ENCODE peak calls at places on chromosome 14, in four cellular contexts. W is WERI-Rb-1, J is thyroid gland, A is astrocyte of the spinal cord. I is an unnamed sample.

GRCh38 chr14:90830931-90831701 is 14.9 kb upstream of the TTC7B start:
- DNase-seq in W (no peak), A (no peak), J (no peak), I (no peak)

GRCh38 chr14:105155071-105155651 is 13.4 kb downstream of the JAG2 start:
- DNase-seq in J (no peak), A (no peak), W (no peak), I (no peak)

GRCh38 chr14:77088219-77088618 is 9.8 kb upstream of the CIPC start:
- DNase-seq in J (peak), A (no peak), W (no peak), I (no peak)

GRCh38 chr14:61471297-61471980 is 150.1 kb downstream of the PRKCH start:
- DNase-seq in A (no peak), W (no peak), J (no peak), I (no peak)

GRCh38 chr14:31038521-31039166 is 12.5 kb upstream of the STRN3 start:
- DNase-seq in W (no peak), J (no peak), A (no peak), I (no peak)

GRCh38 chr14:77543240-77543551 is 44.6 kb upstream of the ISM2 start:
- DNase-seq in W (no peak), J (no peak), A (no peak), I (no peak)

GRCh38 chr14:68779761-68780323 is 13.0 kb downstream of the ZFP36L1 start:
- DNase-seq in J (no peak), A (peak), W (no peak), I (no peak)

GRCh38 chr14:74141703-74142102 is 56.9 kb downstream of the LIN52 start:
- DNase-seq in W (no peak), J (peak), A (no peak), I (no peak)

GRCh38 chr14:98935921-98936320 is 336.1 kb downstream of the BCL11B start:
- DNase-seq in A (no peak), J (no peak), W (no peak), I (no peak)

GRCh38 chr14:58955294-58955821 is 233.1 kb upstream of the DAAM1 start:
- DNase-seq in W (no peak), J (no peak), A (peak), I (no peak)

GRCh38 chr14:62691613-62692489 is 353.4 kb downstream of the KCNH5 start:
- DNase-seq in A (peak), W (no peak), J (no peak), I (no peak)

GRCh38 chr14:101581806-101582205 is 20.5 kb downstream of the DIO3 start:
- DNase-seq in A (no peak), W (no peak), J (no peak), I (no peak)

GRCh38 chr14:97993508-97994019 is 1196.4 kb downstream of the VRK1 start:
- DNase-seq in W (no peak), A (no peak), J (no peak), I (no peak)

GRCh38 chr14:100724061-100724460 is 2.6 kb upstream of the DLK1 start:
- DNase-seq in J (no peak), A (no peak), W (no peak), I (no peak)

GRCh38 chr14:100017578-100017977 is 47.6 kb upstream of the EVL start:
- DNase-seq in J (no peak), W (no peak), A (no peak), I (no peak)

GRCh38 chr14:77319416-77319815 is 1.3 kb downstream of the POMT2 start:
- DNase-seq in W (no peak), J (no peak), A (no peak), I (peak)

GRCh38 chr14:90580381-90581335 is 183.8 kb downstream of the CALM1 start:
- DNase-seq in J (no peak), A (peak), W (no peak), I (peak)

GRCh38 chr14:92460916-92461579 is 52.5 kb upstream of the RIN3 start:
- DNase-seq in W (no peak), A (peak), J (no peak), I (no peak)

GRCh38 chr14:47790477-47790876 is 115.1 kb upstream of the MDGA2 start:
- DNase-seq in J (no peak), A (no peak), W (no peak), I (no peak)

GRCh38 chr14:99179506-99179905 is 92.5 kb downstream of the BCL11B start:
- DNase-seq in W (no peak), A (no peak), J (no peak), I (no peak)

GRCh38 chr14:90388437-90388836 is 8.4 kb upstream of the CALM1 start:
- DNase-seq in J (peak), W (no peak), A (peak), I (peak)

GRCh38 chr14:54450535-54450934 is 9.4 kb upstream of the CNIH1 start:
- DNase-seq in J (no peak), A (peak), W (no peak), I (no peak)

GRCh38 chr14:90721619-90722305 is 94.5 kb downstream of the TTC7B start:
- DNase-seq in J (no peak), A (peak), W (no peak), I (no peak)

GRCh38 chr14:101004954-101005353 is 101.4 kb upstream of the RTL1 start:
- DNase-seq in W (no peak), A (peak), J (no peak), I (no peak)

GRCh38 chr14:68535404-68536024 is 257.4 kb downstream of the ZFP36L1 start:
- DNase-seq in A (peak), J (no peak), W (no peak), I (no peak)

GRCh38 chr14:98944989-98945388 is 327.0 kb downstream of the BCL11B start:
- DNase-seq in A (no peak), W (no peak), J (no peak), I (no peak)

GRCh38 chr14:51828017-51828797 is 32.2 kb upstream of the GNG2 start:
- DNase-seq in J (no peak), W (no peak), A (peak), I (no peak)

GRCh38 chr14:91654836-91655235 is 77.0 kb downstream of the CATSPERB start:
- DNase-seq in J (no peak), W (no peak), A (no peak), I (no peak)

GRCh38 chr14:69320581-69321365 is 60.8 kb downstream of the GALNT16 start:
- DNase-seq in J (no peak), A (no peak), W (no peak), I (no peak)

GRCh38 chr14:60189923-60190840 is 25.0 kb upstream of the DHRS7 start:
- DNase-seq in J (no peak), W (no peak), A (no peak), I (no peak)

GRCh38 chr14:32202941-32203882 is at the start of gene RNU6-8:
- DNase-seq in J (peak), W (peak), A (peak), I (peak)

GRCh38 chr14:45906257-45906656 is 653.3 kb upstream of the MIS18BP1 start:
- DNase-seq in W (no peak), J (no peak), A (no peak), I (no peak)

GRCh38 chr14:102803139-102803538 is 25.9 kb downstream of the TRAF3 start:
- DNase-seq in J (peak), W (no peak), A (no peak), I (no peak)

GRCh38 chr14:102805941-102806340 is 28.7 kb downstream of the TRAF3 start:
- DNase-seq in A (no peak), J (no peak), W (no peak), I (no peak)

GRCh38 chr14:102804858-102805257 is 27.6 kb downstream of the TRAF3 start:
- DNase-seq in W (no peak), A (no peak), J (no peak), I (no peak)

GRCh38 chr14:102806447-102806846 is 29.2 kb downstream of the TRAF3 start:
- DNase-seq in J (no peak), W (no peak), A (no peak), I (no peak)

DNA sequence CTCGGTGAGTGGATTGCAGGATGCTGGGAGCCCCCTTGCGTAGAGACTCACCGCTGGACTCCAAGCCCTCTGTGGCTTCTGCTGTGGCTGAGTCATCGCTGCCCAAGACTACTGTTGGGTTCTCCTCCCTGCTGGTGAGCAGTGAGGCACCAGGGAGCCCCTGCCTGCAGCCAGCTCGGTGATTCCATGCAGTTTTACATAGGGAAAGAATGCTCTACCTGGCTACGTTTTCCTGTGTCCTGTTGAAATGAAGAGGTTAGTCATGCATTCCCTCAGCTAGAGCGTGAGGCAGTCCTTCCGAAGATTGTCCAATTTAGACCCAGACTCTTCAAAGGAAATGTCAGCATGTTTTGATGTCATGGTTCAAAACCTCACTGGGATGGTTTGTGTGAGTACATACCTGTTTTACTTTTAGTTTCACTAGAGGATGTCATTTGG is 28.2 kb downstream of the TRAF3 start:
- DNase-seq in J (no peak), A (peak), W (no peak), I (no peak)
- TF ChIP-seq CTCF in J (no peak), A (peak), W (no peak), I (no peak)

GRCh38 chr14:70339970-70340369 is 19.5 kb downstream of the COX16 start:
- DNase-seq in W (no peak), J (no peak), A (no peak), I (no peak)

GRCh38 chr14:70343141-70343540 is 16.3 kb downstream of the COX16 start:
- DNase-seq in J (no peak), W (no peak), A (no peak), I (no peak)

GRCh38 chr14:70338550-70338949 is 20.9 kb downstream of the COX16 start:
- DNase-seq in A (no peak), J (no peak), W (no peak), I (no peak)

GRCh38 chr14:70333703-70334102 is 25.8 kb downstream of the COX16 start:
- DNase-seq in W (no peak), A (no peak), J (no peak), I (no peak)

DNA sequence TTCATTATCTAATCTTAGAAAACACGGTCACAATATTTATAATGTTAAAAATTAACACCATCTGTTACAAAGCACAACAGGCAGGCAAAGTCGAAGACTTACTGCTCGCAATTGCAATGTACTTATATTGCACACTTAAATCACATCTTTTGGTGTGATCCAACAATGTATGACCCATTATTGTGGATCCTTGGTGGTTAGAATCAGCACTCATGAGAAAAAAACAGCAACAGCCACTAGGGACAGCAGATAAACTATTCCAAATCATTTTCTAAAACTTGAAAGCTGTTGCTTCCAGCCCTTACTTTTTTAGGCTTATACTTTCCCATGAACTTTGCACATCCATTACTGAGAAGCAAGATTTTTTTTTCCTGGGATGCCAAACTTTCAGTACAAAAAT is 20.4 kb downstream of the COX16 start:
- DNase-seq in W (no peak), J (no peak), A (no peak), I (no peak)
- TF ChIP-seq CTCF in W (no peak), J (no peak), A (no peak), I (no peak)

DNA sequence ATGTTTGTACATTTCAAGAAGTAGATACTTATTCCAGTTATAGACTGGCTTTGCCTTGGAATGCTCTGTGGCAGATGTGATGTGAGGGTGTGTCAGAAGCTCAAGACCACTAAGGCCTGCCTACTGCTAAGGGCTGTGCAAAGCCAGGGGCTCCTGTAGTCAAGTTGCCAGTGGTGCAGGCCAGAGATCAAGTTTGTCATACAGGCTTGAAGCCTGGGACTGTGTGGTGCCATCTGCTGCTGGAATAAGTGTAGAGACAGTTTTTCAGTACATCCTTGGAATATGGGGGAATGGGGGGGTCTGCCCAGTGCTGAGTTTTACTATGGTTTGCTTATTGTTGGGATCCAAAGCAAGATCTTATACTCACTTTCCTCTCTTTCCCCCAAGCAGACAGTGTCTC is 649.9 kb upstream of the FOXG1 start:
- DNase-seq in A (no peak), W (peak), J (no peak), I (no peak)
- TF ChIP-seq CTCF in A (no peak), W (peak), J (no peak), I (no peak)

GRCh38 chr14:55843718-55844403 is 263.9 kb downstream of the KTN1 start:
- DNase-seq in A (peak), J (no peak), W (no peak), I (no peak)
- TF ChIP-seq CTCF in A (no peak), J (peak), W (no peak), I (no peak)

DNA sequence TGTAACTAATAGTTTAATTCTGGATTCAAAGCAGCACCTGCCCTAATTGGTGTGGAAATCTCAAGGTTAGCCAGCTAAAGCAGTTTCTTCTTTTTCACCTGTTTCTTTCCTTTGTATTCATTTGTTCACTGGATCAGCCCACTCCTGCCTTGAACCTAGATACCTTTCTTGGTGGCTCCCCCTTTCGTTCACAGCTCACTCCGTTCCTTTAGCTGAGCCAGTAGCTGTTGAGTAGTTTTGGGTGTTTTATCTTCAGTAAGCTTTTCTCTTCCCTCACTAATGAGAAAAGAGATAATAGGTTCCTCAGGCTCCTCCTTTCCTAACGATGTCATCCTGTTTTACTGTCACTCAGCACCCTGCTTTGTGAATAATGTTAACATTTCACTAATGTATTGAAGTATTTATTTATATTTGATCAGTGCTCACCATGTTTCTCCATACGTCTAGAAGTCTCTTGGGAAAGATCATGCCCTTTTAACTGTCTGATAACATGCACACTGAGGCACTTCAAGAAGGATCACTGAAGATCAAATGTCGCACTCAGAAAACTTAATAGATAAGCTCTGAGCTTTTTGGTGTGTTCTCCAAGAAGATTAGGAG is 121.1 kb downstream of the TGFB3 start:
- DNase-seq in W (no peak), A (no peak), J (no peak), I (no peak)
- TF ChIP-seq CTCF in W (no peak), A (no peak), J (no peak), I (no peak)

DNA sequence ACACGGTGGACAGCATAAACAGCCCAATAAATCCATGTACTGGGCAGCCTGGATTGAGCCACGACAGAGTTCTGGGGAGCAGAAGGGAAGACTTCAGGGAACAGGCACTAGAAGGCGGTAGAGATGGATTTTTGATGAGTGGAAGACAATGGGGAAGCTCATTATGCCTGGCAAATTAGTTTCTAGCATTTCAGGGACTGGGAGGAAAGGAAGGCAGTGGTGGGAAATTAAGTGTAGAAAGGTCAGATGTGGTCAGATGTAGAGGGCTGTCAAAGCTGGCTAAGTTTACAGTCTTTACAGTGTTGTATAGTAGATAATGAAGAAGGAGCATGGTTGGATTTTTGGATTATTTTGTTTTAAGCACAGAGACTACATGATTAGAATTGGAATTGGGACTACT is 9.1 kb downstream of the EGLN3 start:
- DNase-seq in A (no peak), W (no peak), J (no peak), I (no peak)
- TF ChIP-seq CTCF in A (no peak), W (no peak), J (no peak), I (no peak)

GRCh38 chr14:64159588-64159987 is 134.6 kb downstream of the ESR2 start:
- DNase-seq in J (no peak), A (no peak), W (no peak), I (no peak)
- TF ChIP-seq CTCF in J (no peak), A (peak), W (peak), I (no peak)

I was measured in nephron progenitor cell.